ENCODE peak calls at places on chromosomes 3 and 15, in five cellular contexts. N is A549; O is hepatocyte; A is naive thymus-derived CD4-positive, alpha-beta T cell; R is heart right ventricle. L is an unnamed sample.

GRCh38 chr3:87298111-87298718 is 21.8 kb upstream of the POU1F1 start:
- DNase-seq in N (peak; percentile 73), O (peak; percentile 51), R (no peak), A (peak; percentile 28), L (no peak)

GRCh38 chr15:86197770-86198169 is 118.1 kb downstream of the AGBL1 start:
- DNase-seq in N (no peak), O (no peak), R (no peak), A (no peak), L (no peak)

GRCh38 chr3:109731639-109732473 is 394.5 kb upstream of the DPPA4 start:
- DNase-seq in R (peak; percentile 31), O (peak; percentile 77), A (peak; percentile 67), N (peak; percentile 48), L (no peak)

GRCh38 chr3:15454965-15455364 is 27.6 kb downstream of the EAF1 start:
- DNase-seq in A (no peak), O (no peak), R (no peak), N (no peak), L (no peak)

GRCh38 chr15:75502360-75502759 is 50.9 kb upstream of the SIN3A start:
- DNase-seq in N (no peak), R (no peak), A (no peak), O (no peak), L (no peak)

GRCh38 chr3:134463676-134464611 is 21.8 kb downstream of the ANAPC13 start:
- DNase-seq in O (peak; percentile 78), N (no peak), R (peak; percentile 70), A (no peak), L (peak; percentile 12)

GRCh38 chr3:53772562-53773329 is 73.5 kb downstream of the CHDH start:
- DNase-seq in N (no peak), A (no peak), O (no peak), R (no peak), L (no peak)

GRCh38 chr3:64238971-64239667 is 13.9 kb upstream of the PRICKLE2 start:
- DNase-seq in O (peak; percentile 87), A (no peak), R (peak; percentile 76), N (peak; percentile 84), L (peak; percentile 20)

GRCh38 chr15:83210619-83211018 is 3.0 kb upstream of the HDGFL3 start:
- DNase-seq in R (no peak), A (no peak), O (peak; percentile 33), N (no peak), L (no peak)

GRCh38 chr15:63041982-63042878 is at the start of gene TPM1:
- DNase-seq in N (peak; percentile 92), R (peak; percentile 88), A (no peak), O (peak; percentile 81), L (peak; percentile 28)
- H3K27ac ChIP-seq in N (peak within 1 kb of the TSS; percentile 97), R (peak within 1 kb of the TSS; percentile 98), A (no peak within 1 kb of the TSS), O (peak within 1 kb of the TSS; percentile 70), L (peak within 1 kb of the TSS; percentile 21)

DNA sequence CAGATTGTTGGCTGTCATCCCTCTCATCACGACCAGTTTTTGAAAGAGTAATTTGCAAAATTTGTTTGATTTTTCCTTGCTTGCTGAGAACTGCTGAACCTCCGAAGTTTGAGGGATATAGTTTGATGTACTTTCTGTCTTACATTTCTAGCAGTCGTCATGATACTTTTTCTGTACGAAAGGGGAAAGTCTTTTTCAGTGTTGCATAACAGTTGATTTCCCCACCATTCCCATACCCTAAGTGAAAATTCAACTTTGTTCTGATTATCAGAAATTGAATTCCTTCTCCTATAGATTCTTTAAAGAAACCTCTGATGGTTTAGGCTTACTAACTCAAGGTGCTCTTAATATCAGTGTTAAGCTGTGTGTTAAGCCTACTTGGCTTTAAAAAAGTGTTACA is 1.6 kb downstream of the PDE8A start:
- DNase-seq in O (no peak), R (no peak), N (no peak), A (no peak), L (no peak)
- H3K27ac ChIP-seq in O (peak overlapping the region; percentile 94), R (peak overlapping the region; percentile 98), N (peak overlapping the region; percentile 98), A (peak overlapping the region; percentile 89), L (peak overlapping the region; percentile 87)

GRCh38 chr3:61808999-61809398 is 247.6 kb downstream of the PTPRG start:
- DNase-seq in R (no peak), O (no peak), A (no peak), N (no peak), L (no peak)
- H3K27ac ChIP-seq in R (peak overlapping the region; percentile 75), O (peak overlapping the region; percentile 27), A (no peak overlapping the region), N (no peak overlapping the region), L (no peak overlapping the region)

DNA sequence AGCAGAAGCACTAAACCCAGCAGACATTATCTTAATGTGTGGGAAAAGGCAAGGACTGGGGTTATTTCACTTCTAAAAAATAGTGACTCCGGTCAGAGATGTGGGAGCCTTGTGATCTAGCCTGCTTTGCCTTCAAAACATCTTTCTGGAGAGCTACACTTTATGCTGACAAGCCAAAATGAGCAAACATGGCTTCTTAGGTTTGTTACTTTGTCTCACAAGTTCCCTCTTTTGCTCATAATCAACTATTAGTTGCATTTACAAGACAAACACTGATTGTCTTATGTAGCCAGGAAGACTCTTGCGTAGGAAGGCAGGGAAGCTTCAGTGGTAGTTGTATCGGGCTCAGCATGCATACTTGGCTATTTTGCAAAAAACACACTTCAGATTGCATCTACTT is 129.2 kb downstream of the NUP210 start:
- DNase-seq in N (no peak), O (no peak), R (no peak), A (no peak), L (no peak)
- H3K27ac ChIP-seq in N (no peak overlapping the region), O (no peak overlapping the region), R (no peak overlapping the region), A (no peak overlapping the region), L (no peak overlapping the region)

DNA sequence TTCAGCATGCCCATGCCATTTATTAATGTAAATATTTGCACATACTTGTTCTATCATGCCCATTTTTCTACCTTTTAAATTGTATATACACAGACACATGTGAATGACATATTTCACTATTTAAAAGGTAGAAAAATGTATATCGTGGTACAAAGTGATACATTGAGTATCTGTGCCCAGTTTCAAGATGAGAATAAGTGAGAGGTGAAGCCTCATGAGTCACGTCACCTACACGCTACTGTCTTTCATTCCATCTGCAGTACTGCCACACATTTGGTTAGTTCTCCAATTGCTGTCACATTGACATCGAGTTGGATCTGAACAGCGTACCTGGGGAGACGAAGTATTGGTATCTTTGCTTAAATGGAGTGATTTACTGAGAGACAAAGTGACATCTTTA is 11.9 kb downstream of the GREM1 start:
- DNase-seq in N (no peak), R (no peak), A (no peak), O (no peak), L (no peak)
- H3K27ac ChIP-seq in N (no peak overlapping the region), R (no peak overlapping the region), A (no peak overlapping the region), O (no peak overlapping the region), L (no peak overlapping the region)

DNA sequence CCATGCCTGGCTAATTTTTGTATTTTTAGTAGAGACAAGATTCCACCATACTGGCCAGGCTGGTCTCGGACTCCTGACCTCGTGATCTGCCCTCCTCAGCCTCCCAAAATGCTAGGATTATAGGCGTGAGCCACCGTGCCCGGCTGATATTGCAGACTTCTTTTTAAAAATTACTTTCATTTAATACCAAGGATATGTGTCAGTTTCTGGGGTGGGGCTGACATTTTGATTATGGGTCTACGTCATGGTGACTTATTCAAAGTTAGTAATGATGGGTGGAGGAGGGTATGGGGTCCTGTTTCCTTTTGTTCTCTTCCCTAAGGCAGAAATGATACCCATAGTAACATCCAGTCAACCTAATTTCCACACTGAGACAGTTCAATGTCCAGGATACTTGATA is 34.7 kb downstream of the GBE1 start:
- DNase-seq in R (no peak), N (peak; percentile 76), O (no peak), A (no peak), L (no peak)
- H3K27ac ChIP-seq in R (peak overlapping the region; percentile 8), N (peak overlapping the region; percentile 89), O (no peak overlapping the region), A (no peak overlapping the region), L (no peak overlapping the region)

GRCh38 chr15:100705065-100705464 is 102.7 kb downstream of the ASB7 start:
- DNase-seq in N (no peak), R (no peak), A (no peak), O (no peak), L (no peak)

GRCh38 chr15:100705841-100706240 is 103.5 kb downstream of the ASB7 start:
- DNase-seq in A (no peak), O (no peak), N (no peak), R (no peak), L (no peak)

GRCh38 chr15:100704281-100705055 is 102.1 kb downstream of the ASB7 start:
- DNase-seq in A (no peak), O (no peak), N (no peak), R (no peak), L (no peak)

GRCh38 chr15:100708916-100709315 is 106.5 kb downstream of the ASB7 start:
- DNase-seq in A (no peak), O (no peak), R (no peak), N (no peak), L (no peak)

DNA sequence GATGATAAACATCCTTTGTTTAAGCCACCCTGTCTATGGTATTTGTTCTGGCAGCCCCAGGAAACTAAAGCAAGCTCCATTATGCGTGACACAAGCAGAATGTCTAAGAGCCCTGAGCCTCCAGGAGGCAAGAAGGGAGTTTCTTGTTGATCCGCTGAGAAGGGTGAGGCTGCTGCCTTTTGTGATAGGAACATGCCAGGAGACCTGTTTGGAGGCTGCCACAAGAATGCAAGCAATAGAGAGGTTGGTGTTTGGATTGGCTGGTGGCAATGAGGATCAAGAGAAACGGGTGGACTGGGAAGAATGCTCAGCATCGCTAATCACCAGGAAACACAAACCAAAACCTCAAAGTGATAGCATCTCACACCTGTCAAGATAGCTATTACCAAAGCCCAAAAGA is 104.8 kb downstream of the ASB7 start:
- DNase-seq in A (no peak), R (no peak), N (no peak), O (no peak), L (no peak)
- H3K27ac ChIP-seq in A (no peak overlapping the region), R (no peak overlapping the region), N (no peak overlapping the region), O (no peak overlapping the region), L (no peak overlapping the region)

GRCh38 chr3:12553921-12554391 is 2.9 kb upstream of the MKRN2 start:
- DNase-seq in O (no peak), R (no peak), N (peak; percentile 51), A (no peak), L (no peak)
- H3K27ac ChIP-seq in O (no peak overlapping the region), R (no peak overlapping the region), N (peak overlapping the region; percentile 92), A (no peak overlapping the region), L (no peak overlapping the region)

GRCh38 chr3:100802126-100802525 is 92.8 kb downstream of the TFG start:
- DNase-seq in O (no peak), N (no peak), R (no peak), A (no peak), L (no peak)
- H3K27ac ChIP-seq in O (no peak overlapping the region), N (no peak overlapping the region), R (no peak overlapping the region), A (no peak overlapping the region), L (no peak overlapping the region)